ENCODE peak calls at places on chromosomes 7 and 10, in ten cellular contexts. C is COR-L47; A is effector CD4-positive, alpha-beta T cell; W is brain microvascular endothelial cell; H is HEK293T; R is neural progenitor cell; E is activated naive CD4-positive, alpha-beta T cell treated with Interleukin-2 at 50 U/mL for 16 hours; D is posterior vena cava; F is stimulated activated CD8-positive, alpha-beta memory T cell treated with anti-CD3 and anti-CD28 coated beads, Interleukin-2, amount 100 ng/mL, for 1 hour; V is PC-3. Q is an unnamed sample.

GRCh38 chr7:70072220-70072619 is 473.9 kb downstream of the AUTS2 start:
- DNase-seq in C (no peak), A (no peak), W (no peak), H (no peak), R (no peak), E (no peak), D (no peak), F (no peak), V (no peak), Q (no peak)

GRCh38 chr7:75739796-75740672 is 1.3 kb upstream of the HIP1 start:
- DNase-seq in C (no peak), A (no peak), W (peak), H (no peak), R (no peak), E (no peak), D (no peak), F (no peak), V (peak), Q (no peak)

GRCh38 chr10:58026036-58026435 is 241.7 kb downstream of the IPMK start:
- DNase-seq in C (no peak), A (no peak), W (no peak), H (no peak), R (no peak), E (no peak), D (no peak), F (no peak), V (no peak), Q (no peak)

GRCh38 chr10:95457319-95457886 is 103.8 kb downstream of the SORBS1 start:
- DNase-seq in C (no peak), A (no peak), W (no peak), H (no peak), R (no peak), E (no peak), D (no peak), F (no peak), V (peak), Q (no peak)

GRCh38 chr10:122566632-122567031 is 6.1 kb downstream of the DMBT1 start:
- DNase-seq in C (no peak), A (no peak), W (no peak), H (no peak), R (no peak), E (no peak), D (no peak), F (no peak), V (no peak), Q (no peak)

GRCh38 chr10:59878915-59879314 is 27.4 kb downstream of the CCDC6 start:
- DNase-seq in C (no peak), A (no peak), W (no peak), H (no peak), R (no peak), E (no peak), D (no peak), F (no peak), V (no peak), Q (no peak)

GRCh38 chr7:97027427-97028234 is 3.0 kb upstream of the DLX5 start:
- DNase-seq in C (peak), A (peak), W (peak), H (peak), R (peak), E (peak), D (peak), F (peak), V (peak), Q (peak)

GRCh38 chr7:95609277-95609971 is 13.1 kb upstream of the PDK4 start:
- DNase-seq in C (peak), A (no peak), W (peak), H (no peak), R (no peak), E (no peak), D (no peak), F (no peak), V (peak), Q (no peak)

GRCh38 chr10:91590904-91591791 is 41.7 kb downstream of the PPP1R3C start:
- DNase-seq in C (no peak), A (no peak), W (peak), H (no peak), R (no peak), E (no peak), D (no peak), F (no peak), V (peak), Q (no peak)

GRCh38 chr10:12534824-12535223 is 185.5 kb downstream of the CAMK1D start:
- DNase-seq in C (no peak), A (no peak), W (peak), H (no peak), R (no peak), E (no peak), D (no peak), F (no peak), V (peak), Q (no peak)

GRCh38 chr7:28980504-28981281 is 22.6 kb upstream of the TRIL start:
- DNase-seq in C (no peak), A (no peak), W (no peak), H (no peak), R (no peak), E (no peak), D (no peak), F (no peak), V (peak), Q (no peak)

GRCh38 chr10:21030096-21030495 is 133.0 kb upstream of the NEBL start:
- DNase-seq in C (no peak), A (no peak), W (peak), H (no peak), R (no peak), E (no peak), D (no peak), F (no peak), V (peak), Q (no peak)

GRCh38 chr10:80412521-80412920 is 4.2 kb downstream of the PRXL2A start:
- DNase-seq in C (no peak), A (no peak), W (no peak), H (no peak), R (no peak), E (no peak), D (no peak), F (no peak), V (no peak), Q (no peak)

GRCh38 chr10:100895896-100896295 is 16.9 kb upstream of the SLF2 start:
- DNase-seq in C (no peak), A (no peak), W (no peak), H (no peak), R (no peak), E (no peak), D (no peak), F (no peak), V (no peak), Q (no peak)

GRCh38 chr7:40298421-40298820 is 163.6 kb downstream of the SUGCT start:
- DNase-seq in C (no peak), A (no peak), W (peak), H (no peak), R (no peak), E (no peak), D (no peak), F (no peak), V (no peak), Q (no peak)

GRCh38 chr10:35639021-35639521 is 3.0 kb downstream of the FZD8 start:
- DNase-seq in C (peak), A (no peak), W (no peak), H (no peak), R (peak), E (no peak), D (no peak), F (no peak), V (peak), Q (no peak)

GRCh38 chr7:51774178-51774577 is 457.6 kb upstream of the COBL start:
- DNase-seq in C (no peak), A (no peak), W (no peak), H (no peak), R (peak), E (no peak), D (no peak), F (no peak), V (no peak), Q (no peak)

GRCh38 chr7:100127866-100128601 is 1.3 kb downstream of the MBLAC1 start:
- DNase-seq in C (no peak), A (no peak), W (no peak), H (peak), R (peak), E (peak), D (peak), F (no peak), V (peak), Q (no peak)

GRCh38 chr7:121019018-121019417 is 30.5 kb downstream of the CPED1 start:
- DNase-seq in C (no peak), A (no peak), W (peak), H (no peak), R (no peak), E (no peak), D (no peak), F (no peak), V (no peak), Q (no peak)

GRCh38 chr7:93301736-93302135 is 69.6 kb downstream of the VPS50 start:
- DNase-seq in C (no peak), A (no peak), W (no peak), H (no peak), R (no peak), E (no peak), D (no peak), F (no peak), V (no peak), Q (no peak)